ENCODE peak calls at places on chromosomes 3 and 15, in six cellular contexts. H is psoas muscle, P is HCT116, X is GM12865, M is MM.1S, K is upper lobe of left lung. W is an unnamed sample.

GRCh38 chr3:59654953-59655430 is 605.2 kb upstream of the CFAP20DC start:
- DNase-seq in H (no peak), P (no peak), X (no peak), M (no peak), K (no peak), W (no peak)

GRCh38 chr15:68653031-68653635 is 74.3 kb downstream of the CORO2B start:
- DNase-seq in H (no peak), P (no peak), X (no peak), M (no peak), K (no peak), W (no peak)

GRCh38 chr3:56547486-56547885 is 9.5 kb upstream of the CCDC66 start:
- DNase-seq in H (no peak), P (peak), X (no peak), M (no peak), K (no peak), W (no peak)

GRCh38 chr3:178097576-178097975 is 438.7 kb upstream of the KCNMB2 start:
- DNase-seq in H (no peak), P (no peak), X (no peak), M (no peak), K (no peak), W (no peak)

GRCh38 chr3:49076627-49077026 is 17.2 kb downstream of the QRICH1 start:
- DNase-seq in H (no peak), P (no peak), X (no peak), M (no peak), K (no peak), W (no peak)

GRCh38 chr3:151690645-151691044 is 43.1 kb upstream of the AADACL2 start:
- DNase-seq in H (no peak), P (no peak), X (no peak), M (no peak), K (no peak), W (no peak)

GRCh38 chr15:48170981-48171380 is 7.1 kb downstream of the MYEF2 start:
- DNase-seq in H (no peak), P (no peak), X (no peak), M (no peak), K (no peak), W (no peak)

GRCh38 chr15:55319537-55320325 is 709 bp downstream of the PIGB start:
- DNase-seq in H (no peak), P (no peak), X (peak), M (peak), K (no peak), W (no peak)

GRCh38 chr3:54954019-54954418 is 26.2 kb upstream of the LRTM1 start:
- DNase-seq in H (no peak), P (no peak), X (no peak), M (no peak), K (no peak), W (peak)

GRCh38 chr3:52609316-52609815 is 73.0 kb downstream of the UQCC5 start:
- DNase-seq in H (no peak), P (no peak), X (no peak), M (no peak), K (no peak), W (no peak)

GRCh38 chr3:143063018-143063417 is 56.6 kb upstream of the CHST2 start:
- DNase-seq in H (no peak), P (no peak), X (no peak), M (no peak), K (no peak), W (peak)

GRCh38 chr3:21645121-21645897 is 105.7 kb downstream of the ZNF385D start:
- DNase-seq in H (peak), P (no peak), X (no peak), M (no peak), K (no peak), W (no peak)

GRCh38 chr15:41258706-41259471 is 27.8 kb downstream of the CHP1 start:
- DNase-seq in H (no peak), P (no peak), X (peak), M (no peak), K (no peak), W (no peak)

GRCh38 chr3:170128259-170128976 is 53.1 kb downstream of the PHC3 start:
- DNase-seq in H (no peak), P (no peak), X (peak), M (peak), K (no peak), W (no peak)

GRCh38 chr3:186200746-186201145 is 91.9 kb upstream of the ETV5 start:
- DNase-seq in H (no peak), P (no peak), X (no peak), M (no peak), K (no peak), W (no peak)

GRCh38 chr3:126267169-126267975 is 87.0 kb upstream of the ALDH1L1 start:
- DNase-seq in H (peak), P (peak), X (no peak), M (no peak), K (peak), W (peak)

GRCh38 chr3:43994594-43995077 is 247.1 kb upstream of the TOPAZ1 start:
- DNase-seq in H (no peak), P (no peak), X (no peak), M (no peak), K (no peak), W (no peak)
- H3K4me3 ChIP-seq in H (peak), P (peak), X (peak), M (peak), K (peak), W (peak)

GRCh38 chr3:50246517-50246954 is 10.5 kb downstream of the GNAI2 start:
- DNase-seq in H (no peak), P (peak), X (peak), M (peak), K (no peak), W (peak)
- TF ChIP-seq CTCF in H (no peak), P (no peak), X (no peak), M (no peak), K (peak), W (no peak)

GRCh38 chr3:159860727-159861126 is 127.9 kb upstream of the IL12A start:
- DNase-seq in H (no peak), P (no peak), X (no peak), M (no peak), K (no peak), W (no peak)

GRCh38 chr3:159867372-159867771 is 121.3 kb upstream of the IL12A start:
- DNase-seq in H (no peak), P (no peak), X (no peak), M (no peak), K (no peak), W (no peak)

GRCh38 chr3:159861369-159861987 is 127.2 kb upstream of the IL12A start:
- DNase-seq in H (no peak), P (no peak), X (peak), M (no peak), K (no peak), W (no peak)

GRCh38 chr3:159866201-159866746 is 122.4 kb upstream of the IL12A start:
- DNase-seq in H (no peak), P (no peak), X (no peak), M (no peak), K (no peak), W (no peak)

DNA sequence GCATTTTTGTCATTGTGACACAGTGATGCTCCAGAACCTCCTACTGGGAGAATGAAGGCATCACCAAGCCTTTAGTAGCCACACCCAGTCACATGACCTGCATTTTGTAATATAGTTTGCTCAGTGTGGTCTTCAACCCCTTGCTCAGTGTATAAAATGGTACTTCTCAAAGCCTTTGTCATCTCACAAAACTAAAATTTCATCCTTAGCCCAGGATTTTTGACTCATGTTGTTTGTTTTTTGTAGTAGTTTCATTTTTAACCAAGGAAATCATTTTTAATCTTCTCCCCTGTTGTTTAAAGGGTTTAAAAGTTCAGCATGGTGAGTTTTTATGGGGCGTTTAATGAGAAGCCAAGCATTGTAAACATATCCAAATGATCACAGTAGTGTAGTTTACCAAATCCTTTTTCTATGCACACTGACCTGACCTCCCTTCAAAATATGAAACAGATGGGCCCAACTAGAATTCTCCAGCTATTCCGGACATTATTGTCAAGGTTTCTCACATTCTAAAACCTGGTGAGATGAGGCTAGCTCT is 123.5 kb upstream of the IL12A start:
- DNase-seq in H (no peak), P (no peak), X (no peak), M (no peak), K (no peak), W (peak)
- H3K4me3 ChIP-seq in H (peak), P (no peak), X (no peak), M (no peak), K (no peak), W (no peak)

GRCh38 chr3:124768812-124769211 is 38.6 kb downstream of the UMPS start:
- DNase-seq in H (peak), P (no peak), X (peak), M (peak), K (no peak), W (no peak)
- TF ChIP-seq CTCF in H (peak), P (peak), X (peak), M (peak), K (no peak), W (no peak)

GRCh38 chr3:73611176-73611575 is 13.6 kb downstream of the PDZRN3 start:
- DNase-seq in H (no peak), P (no peak), X (no peak), M (no peak), K (no peak), W (no peak)

GRCh38 chr3:73621388-73621787 is 3.4 kb downstream of the PDZRN3 start:
- DNase-seq in H (peak), P (no peak), X (no peak), M (no peak), K (no peak), W (no peak)

GRCh38 chr3:73614385-73614784 is 10.4 kb downstream of the PDZRN3 start:
- DNase-seq in H (no peak), P (no peak), X (no peak), M (no peak), K (no peak), W (no peak)

GRCh38 chr3:73618461-73618860 is 6.3 kb downstream of the PDZRN3 start:
- DNase-seq in H (no peak), P (no peak), X (no peak), M (no peak), K (no peak), W (no peak)

GRCh38 chr3:73616056-73616455 is 8.7 kb downstream of the PDZRN3 start:
- DNase-seq in H (no peak), P (no peak), X (no peak), M (no peak), K (no peak), W (no peak)
- H3K4me3 ChIP-seq in H (no peak), P (no peak), X (no peak), M (no peak), K (no peak), W (no peak)

GRCh38 chr3:136860541-136860940 is 1.5 kb upstream of the NCK1 start:
- DNase-seq in H (no peak), P (no peak), X (peak), M (no peak), K (no peak), W (no peak)

GRCh38 chr3:136862953-136863352 is 945 bp downstream of the NCK1 start:
- DNase-seq in H (no peak), P (no peak), X (no peak), M (no peak), K (no peak), W (no peak)

GRCh38 chr3:136862611-136862951 is 573 bp downstream of the NCK1 start:
- DNase-seq in H (peak), P (peak), X (peak), M (peak), K (no peak), W (no peak)

GRCh38 chr3:136858381-136858780 is 3.6 kb upstream of the NCK1 start:
- DNase-seq in H (no peak), P (no peak), X (no peak), M (no peak), K (no peak), W (no peak)

DNA sequence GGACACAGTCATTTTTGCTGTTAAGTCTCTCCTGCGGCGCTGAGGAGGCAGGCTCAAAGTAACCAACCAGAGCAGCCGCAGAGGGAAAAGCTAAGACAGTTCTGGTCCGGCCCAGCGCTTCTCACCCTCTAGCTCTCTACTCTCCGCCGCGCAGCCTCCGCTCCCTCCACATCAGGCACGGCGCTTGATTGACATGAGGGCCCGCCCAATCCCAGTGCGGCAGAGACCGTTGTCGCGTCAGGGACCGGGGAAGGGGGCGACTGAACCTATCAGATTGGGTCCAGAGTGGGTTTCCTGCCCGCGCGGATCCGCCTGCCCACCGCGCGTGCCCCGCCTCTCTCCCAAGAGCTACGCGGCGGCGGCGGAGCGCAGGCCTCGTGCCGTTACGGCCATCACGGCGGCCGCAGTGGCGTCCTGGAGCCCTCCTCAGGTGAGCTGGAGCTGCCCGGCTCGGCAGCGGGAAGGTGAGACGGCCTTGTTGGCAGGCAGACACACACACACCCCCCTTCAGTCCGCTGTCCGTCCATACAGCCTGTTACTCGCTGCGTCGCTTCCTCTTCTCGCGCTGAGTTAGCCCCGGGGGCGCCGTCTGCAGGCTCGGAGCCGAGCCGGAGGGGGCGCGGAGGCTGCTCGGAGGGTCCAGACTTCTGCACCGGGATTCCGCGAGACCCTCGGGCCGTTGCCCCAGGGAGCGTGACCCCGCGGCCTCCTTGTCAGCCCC is at the start of gene NCK1:
- DNase-seq in H (peak), P (peak), X (peak), M (peak), K (peak), W (peak)
- TF ChIP-seq CTCF in H (peak), P (peak), X (no peak), M (peak), K (no peak), W (no peak)

GRCh38 chr15:67127925-67128324 is 62.5 kb downstream of the SMAD3 start:
- DNase-seq in H (no peak), P (peak), X (no peak), M (no peak), K (no peak), W (peak)
- H3K4me3 ChIP-seq in H (no peak), P (peak), X (no peak), M (no peak), K (no peak), W (no peak)

GRCh38 chr15:40142428-40142827 is 18.4 kb upstream of the BUB1B start:
- DNase-seq in H (no peak), P (no peak), X (no peak), M (no peak), K (no peak), W (no peak)

GRCh38 chr15:40133544-40133943 is 24.9 kb upstream of the BMF start:
- DNase-seq in H (no peak), P (no peak), X (no peak), M (no peak), K (no peak), W (no peak)

GRCh38 chr15:40137907-40138570 is 22.8 kb upstream of the BUB1B start:
- DNase-seq in H (no peak), P (no peak), X (no peak), M (no peak), K (no peak), W (no peak)

GRCh38 chr15:40136470-40136869 is 24.4 kb upstream of the BUB1B start:
- DNase-seq in H (no peak), P (no peak), X (no peak), M (no peak), K (no peak), W (no peak)

DNA sequence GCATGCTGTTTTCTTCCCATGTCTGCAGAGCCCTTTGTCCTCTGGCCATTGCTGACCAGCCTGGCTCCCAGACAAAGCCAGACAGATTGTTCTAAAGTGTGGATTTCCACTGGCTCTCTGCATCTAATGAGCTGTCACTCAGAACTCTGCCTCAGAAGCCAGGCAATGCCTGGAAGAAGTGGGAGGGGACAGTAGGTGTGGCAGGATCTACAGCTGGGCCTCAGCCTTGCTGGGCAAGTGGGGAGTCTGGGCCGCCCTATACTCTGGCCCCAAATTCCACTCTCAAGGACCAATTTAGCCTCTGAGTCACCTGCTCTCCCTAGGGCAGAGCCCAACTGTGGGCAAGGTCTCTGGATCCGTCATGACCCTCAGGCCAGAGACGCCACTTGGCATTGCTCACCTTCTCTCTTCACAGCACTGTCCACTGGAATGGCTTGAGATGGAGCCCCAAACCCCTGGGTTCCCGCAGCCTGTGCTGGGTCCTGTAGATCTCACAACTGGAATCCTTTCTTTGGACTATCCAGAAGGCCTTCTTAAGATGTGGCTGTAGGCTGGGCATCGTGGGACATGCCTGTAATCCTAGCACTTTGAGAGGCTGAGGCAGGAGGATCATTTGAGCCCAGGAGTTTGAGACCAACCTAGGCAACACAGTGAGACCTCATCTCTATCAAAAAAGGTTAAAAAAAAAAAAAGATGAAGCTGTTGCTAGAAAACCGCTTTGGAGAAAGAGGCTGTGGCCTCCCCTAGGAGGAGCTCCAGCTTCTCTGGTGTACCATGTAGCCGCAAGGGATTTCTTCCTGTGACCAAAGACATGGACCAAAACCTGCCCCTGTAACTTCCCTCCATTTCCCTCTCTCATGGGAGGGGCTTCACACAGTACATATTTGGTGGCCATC is 23.6 kb upstream of the BUB1B start:
- DNase-seq in H (no peak), P (no peak), X (no peak), M (no peak), K (no peak), W (no peak)
- TF ChIP-seq CTCF in H (no peak), P (no peak), X (no peak), M (no peak), K (no peak), W (no peak)

DNA sequence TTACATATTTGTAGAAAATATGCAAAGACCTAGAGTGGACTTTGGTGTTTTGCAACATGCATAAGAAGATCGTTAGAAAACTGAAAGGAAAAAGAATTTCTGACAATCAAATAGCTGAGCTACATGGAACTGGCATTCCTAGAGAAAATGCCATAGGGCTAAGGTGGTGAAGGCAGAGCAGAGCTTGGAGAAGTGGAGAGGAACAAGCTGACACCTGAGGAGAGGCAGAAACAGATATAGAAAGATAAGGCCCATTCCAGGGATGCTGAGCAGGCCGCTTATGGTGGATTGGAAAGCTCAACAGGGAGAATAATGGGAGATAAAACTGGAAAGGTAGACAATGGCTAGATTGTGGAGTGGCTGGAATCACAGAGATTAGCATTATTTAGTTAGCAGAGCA is 150.0 kb downstream of the PLCH1 start:
- DNase-seq in H (no peak), P (no peak), X (no peak), M (no peak), K (no peak), W (no peak)
- H3K4me3 ChIP-seq in H (no peak), P (no peak), X (no peak), M (no peak), K (no peak), W (no peak)

W was measured in HFF-Myc.